ENCODE peak calls at places on chromosomes 2 and 18, in nine cellular contexts. One of them, this sample, is unnamed.

GRCh38 chr2:241619602-241620418 is 17.1 kb downstream of the THAP4 start:
- DNase-seq in stimulated activated CD4-positive, alpha-beta T cell treated with anti-CD3 and anti-CD28 coated beads, Interleukin-15, amount 100 ng/mL, for 24 hours: peak; percentile 35
- DNase-seq in activated CD4-positive, alpha-beta memory T cell treated with anti-CD3 and anti-CD28 coated beads, Interleukin-2, amount 10 ng/mL, durations not matched to agents 7 days and 5 days: no peak
- DNase-seq in H7: no peak
- DNase-seq in HFFc6: no peak
- DNase-seq in activated naive CD8-positive, alpha-beta T cell treated with anti-CD3 and anti-CD28 coated beads, Interleukin-2, amount 50 U/mL, for 24 hours: no peak
- DNase-seq in SJSA1: no peak
- DNase-seq in NCI-H1417: no peak
- DNase-seq in substantia nigra: no peak
- DNase-seq in this sample: no peak

GRCh38 chr2:239286901-239287300 is 113.9 kb downstream of the HDAC4 start:
- DNase-seq in HFFc6: no peak
- DNase-seq in NCI-H1417: no peak
- DNase-seq in activated CD4-positive, alpha-beta memory T cell treated with anti-CD3 and anti-CD28 coated beads, Interleukin-2, amount 10 ng/mL, durations not matched to agents 7 days and 5 days: no peak
- DNase-seq in H7: no peak
- DNase-seq in stimulated activated CD4-positive, alpha-beta T cell treated with anti-CD3 and anti-CD28 coated beads, Interleukin-15, amount 100 ng/mL, for 24 hours: no peak
- DNase-seq in substantia nigra: no peak
- DNase-seq in activated naive CD8-positive, alpha-beta T cell treated with anti-CD3 and anti-CD28 coated beads, Interleukin-2, amount 50 U/mL, for 24 hours: no peak
- DNase-seq in SJSA1: no peak
- DNase-seq in this sample: no peak

GRCh38 chr18:13428319-13428718 is 209.8 kb downstream of the LDLRAD4 start:
- DNase-seq in HFFc6: no peak
- DNase-seq in activated CD4-positive, alpha-beta memory T cell treated with anti-CD3 and anti-CD28 coated beads, Interleukin-2, amount 10 ng/mL, durations not matched to agents 7 days and 5 days: no peak
- DNase-seq in stimulated activated CD4-positive, alpha-beta T cell treated with anti-CD3 and anti-CD28 coated beads, Interleukin-15, amount 100 ng/mL, for 24 hours: no peak
- DNase-seq in H7: no peak
- DNase-seq in substantia nigra: no peak
- DNase-seq in SJSA1: no peak
- DNase-seq in NCI-H1417: no peak
- DNase-seq in activated naive CD8-positive, alpha-beta T cell treated with anti-CD3 and anti-CD28 coated beads, Interleukin-2, amount 50 U/mL, for 24 hours: no peak
- DNase-seq in this sample: no peak

GRCh38 chr2:45177870-45178269 is 168.6 kb upstream of the SIX2 start:
- DNase-seq in SJSA1: peak; percentile 31
- DNase-seq in stimulated activated CD4-positive, alpha-beta T cell treated with anti-CD3 and anti-CD28 coated beads, Interleukin-15, amount 100 ng/mL, for 24 hours: no peak
- DNase-seq in HFFc6: peak; percentile 81
- DNase-seq in activated naive CD8-positive, alpha-beta T cell treated with anti-CD3 and anti-CD28 coated beads, Interleukin-2, amount 50 U/mL, for 24 hours: no peak
- DNase-seq in substantia nigra: no peak
- DNase-seq in NCI-H1417: no peak
- DNase-seq in H7: no peak
- DNase-seq in activated CD4-positive, alpha-beta memory T cell treated with anti-CD3 and anti-CD28 coated beads, Interleukin-2, amount 10 ng/mL, durations not matched to agents 7 days and 5 days: no peak
- DNase-seq in this sample: no peak

GRCh38 chr18:27931563-27931962 is 245.4 kb downstream of the CDH2 start:
- DNase-seq in HFFc6: no peak
- DNase-seq in substantia nigra: no peak
- DNase-seq in stimulated activated CD4-positive, alpha-beta T cell treated with anti-CD3 and anti-CD28 coated beads, Interleukin-15, amount 100 ng/mL, for 24 hours: no peak
- DNase-seq in activated CD4-positive, alpha-beta memory T cell treated with anti-CD3 and anti-CD28 coated beads, Interleukin-2, amount 10 ng/mL, durations not matched to agents 7 days and 5 days: no peak
- DNase-seq in SJSA1: no peak
- DNase-seq in activated naive CD8-positive, alpha-beta T cell treated with anti-CD3 and anti-CD28 coated beads, Interleukin-2, amount 50 U/mL, for 24 hours: no peak
- DNase-seq in H7: no peak
- DNase-seq in NCI-H1417: no peak
- DNase-seq in this sample: no peak

GRCh38 chr2:134634054-134634630 is 84.7 kb downstream of the TMEM163 start:
- DNase-seq in HFFc6: no peak
- DNase-seq in stimulated activated CD4-positive, alpha-beta T cell treated with anti-CD3 and anti-CD28 coated beads, Interleukin-15, amount 100 ng/mL, for 24 hours: no peak
- DNase-seq in activated CD4-positive, alpha-beta memory T cell treated with anti-CD3 and anti-CD28 coated beads, Interleukin-2, amount 10 ng/mL, durations not matched to agents 7 days and 5 days: no peak
- DNase-seq in substantia nigra: no peak
- DNase-seq in H7: no peak
- DNase-seq in NCI-H1417: no peak
- DNase-seq in SJSA1: no peak
- DNase-seq in activated naive CD8-positive, alpha-beta T cell treated with anti-CD3 and anti-CD28 coated beads, Interleukin-2, amount 50 U/mL, for 24 hours: no peak
- DNase-seq in this sample: no peak

GRCh38 chr2:144515694-144516416 is 4.1 kb downstream of the ZEB2 start:
- DNase-seq in stimulated activated CD4-positive, alpha-beta T cell treated with anti-CD3 and anti-CD28 coated beads, Interleukin-15, amount 100 ng/mL, for 24 hours: peak; percentile 51
- DNase-seq in NCI-H1417: peak; percentile 11
- DNase-seq in H7: peak; percentile 78
- DNase-seq in HFFc6: no peak
- DNase-seq in activated CD4-positive, alpha-beta memory T cell treated with anti-CD3 and anti-CD28 coated beads, Interleukin-2, amount 10 ng/mL, durations not matched to agents 7 days and 5 days: peak; percentile 50
- DNase-seq in activated naive CD8-positive, alpha-beta T cell treated with anti-CD3 and anti-CD28 coated beads, Interleukin-2, amount 50 U/mL, for 24 hours: peak; percentile 49
- DNase-seq in SJSA1: peak; percentile 83
- DNase-seq in substantia nigra: no peak
- DNase-seq in this sample: peak; percentile 68

GRCh38 chr18:9147440-9148238 is 11.1 kb downstream of the ANKRD12 start:
- DNase-seq in NCI-H1417: peak; percentile 74
- DNase-seq in H7: peak; percentile 35
- DNase-seq in substantia nigra: no peak
- DNase-seq in HFFc6: peak; percentile 73
- DNase-seq in activated naive CD8-positive, alpha-beta T cell treated with anti-CD3 and anti-CD28 coated beads, Interleukin-2, amount 50 U/mL, for 24 hours: no peak
- DNase-seq in activated CD4-positive, alpha-beta memory T cell treated with anti-CD3 and anti-CD28 coated beads, Interleukin-2, amount 10 ng/mL, durations not matched to agents 7 days and 5 days: peak; percentile 30
- DNase-seq in SJSA1: peak; percentile 53
- DNase-seq in stimulated activated CD4-positive, alpha-beta T cell treated with anti-CD3 and anti-CD28 coated beads, Interleukin-15, amount 100 ng/mL, for 24 hours: peak; percentile 19
- DNase-seq in this sample: peak; percentile 87

GRCh38 chr18:33751613-33752221 is 173.7 kb downstream of the ASXL3 start:
- DNase-seq in substantia nigra: no peak
- DNase-seq in activated naive CD8-positive, alpha-beta T cell treated with anti-CD3 and anti-CD28 coated beads, Interleukin-2, amount 50 U/mL, for 24 hours: no peak
- DNase-seq in SJSA1: no peak
- DNase-seq in H7: no peak
- DNase-seq in HFFc6: no peak
- DNase-seq in activated CD4-positive, alpha-beta memory T cell treated with anti-CD3 and anti-CD28 coated beads, Interleukin-2, amount 10 ng/mL, durations not matched to agents 7 days and 5 days: no peak
- DNase-seq in NCI-H1417: peak; percentile 82
- DNase-seq in stimulated activated CD4-positive, alpha-beta T cell treated with anti-CD3 and anti-CD28 coated beads, Interleukin-15, amount 100 ng/mL, for 24 hours: no peak
- DNase-seq in this sample: peak; percentile 46

GRCh38 chr2:37897511-37897910 is 27.6 kb upstream of the RMDN2 start:
- DNase-seq in substantia nigra: no peak
- DNase-seq in NCI-H1417: no peak
- DNase-seq in stimulated activated CD4-positive, alpha-beta T cell treated with anti-CD3 and anti-CD28 coated beads, Interleukin-15, amount 100 ng/mL, for 24 hours: no peak
- DNase-seq in activated CD4-positive, alpha-beta memory T cell treated with anti-CD3 and anti-CD28 coated beads, Interleukin-2, amount 10 ng/mL, durations not matched to agents 7 days and 5 days: no peak
- DNase-seq in activated naive CD8-positive, alpha-beta T cell treated with anti-CD3 and anti-CD28 coated beads, Interleukin-2, amount 50 U/mL, for 24 hours: no peak
- DNase-seq in H7: no peak
- DNase-seq in SJSA1: peak; percentile 42
- DNase-seq in HFFc6: no peak
- DNase-seq in this sample: no peak

GRCh38 chr18:29644276-29644675 is 1398.3 kb downstream of the DSC3 start:
- DNase-seq in substantia nigra: no peak
- DNase-seq in activated CD4-positive, alpha-beta memory T cell treated with anti-CD3 and anti-CD28 coated beads, Interleukin-2, amount 10 ng/mL, durations not matched to agents 7 days and 5 days: no peak
- DNase-seq in H7: no peak
- DNase-seq in activated naive CD8-positive, alpha-beta T cell treated with anti-CD3 and anti-CD28 coated beads, Interleukin-2, amount 50 U/mL, for 24 hours: no peak
- DNase-seq in SJSA1: peak; percentile 2
- DNase-seq in stimulated activated CD4-positive, alpha-beta T cell treated with anti-CD3 and anti-CD28 coated beads, Interleukin-15, amount 100 ng/mL, for 24 hours: no peak
- DNase-seq in HFFc6: peak; percentile 75
- DNase-seq in NCI-H1417: no peak
- DNase-seq in this sample: no peak

GRCh38 chr2:238380785-238381184 is 45.9 kb upstream of the ASB1 start:
- DNase-seq in substantia nigra: no peak
- DNase-seq in activated naive CD8-positive, alpha-beta T cell treated with anti-CD3 and anti-CD28 coated beads, Interleukin-2, amount 50 U/mL, for 24 hours: no peak
- DNase-seq in stimulated activated CD4-positive, alpha-beta T cell treated with anti-CD3 and anti-CD28 coated beads, Interleukin-15, amount 100 ng/mL, for 24 hours: no peak
- DNase-seq in NCI-H1417: peak; percentile 50
- DNase-seq in activated CD4-positive, alpha-beta memory T cell treated with anti-CD3 and anti-CD28 coated beads, Interleukin-2, amount 10 ng/mL, durations not matched to agents 7 days and 5 days: no peak
- DNase-seq in HFFc6: peak; percentile 27
- DNase-seq in SJSA1: peak; percentile 33
- DNase-seq in H7: no peak
- DNase-seq in this sample: no peak

GRCh38 chr18:70982292-70982691 is 693.4 kb downstream of the SOCS6 start:
- DNase-seq in activated CD4-positive, alpha-beta memory T cell treated with anti-CD3 and anti-CD28 coated beads, Interleukin-2, amount 10 ng/mL, durations not matched to agents 7 days and 5 days: no peak
- DNase-seq in stimulated activated CD4-positive, alpha-beta T cell treated with anti-CD3 and anti-CD28 coated beads, Interleukin-15, amount 100 ng/mL, for 24 hours: no peak
- DNase-seq in substantia nigra: no peak
- DNase-seq in SJSA1: no peak
- DNase-seq in H7: no peak
- DNase-seq in activated naive CD8-positive, alpha-beta T cell treated with anti-CD3 and anti-CD28 coated beads, Interleukin-2, amount 50 U/mL, for 24 hours: no peak
- DNase-seq in HFFc6: no peak
- DNase-seq in NCI-H1417: no peak
- DNase-seq in this sample: no peak

GRCh38 chr2:166343467-166343866 is 32.3 kb downstream of the SCN9A start:
- DNase-seq in activated naive CD8-positive, alpha-beta T cell treated with anti-CD3 and anti-CD28 coated beads, Interleukin-2, amount 50 U/mL, for 24 hours: no peak
- DNase-seq in H7: no peak
- DNase-seq in HFFc6: no peak
- DNase-seq in NCI-H1417: peak; percentile 58
- DNase-seq in stimulated activated CD4-positive, alpha-beta T cell treated with anti-CD3 and anti-CD28 coated beads, Interleukin-15, amount 100 ng/mL, for 24 hours: no peak
- DNase-seq in substantia nigra: no peak
- DNase-seq in SJSA1: no peak
- DNase-seq in activated CD4-positive, alpha-beta memory T cell treated with anti-CD3 and anti-CD28 coated beads, Interleukin-2, amount 10 ng/mL, durations not matched to agents 7 days and 5 days: no peak
- DNase-seq in this sample: no peak

This sample was measured in NAMALWA.